ENCODE peak calls at places on chromosomes 7 and 10, in ten cellular contexts. Q is T-cell, W is SK-MEL-5, I is Panc1, E is Kasumi-1, B is astrocyte of the spinal cord, P is WTC11, U is hepatocyte, J is left kidney, C is caudate nucleus. H is an unnamed sample.

GRCh38 chr7:28442540-28443420 is 30.5 kb downstream of the CREB5 start:
- DNase-seq in E (no peak), J (no peak), U (peak), P (no peak), W (no peak), B (no peak), Q (no peak), C (no peak), I (no peak), H (no peak)

GRCh38 chr10:25682203-25682950 is 251.7 kb upstream of the MYO3A start:
- DNase-seq in C (peak), E (no peak), I (no peak), U (peak), J (peak), B (peak), P (peak), W (peak), Q (no peak), H (peak)

GRCh38 chr7:134419085-134419484 is 39.8 kb downstream of the AKR1B1 start:
- DNase-seq in P (no peak), I (no peak), U (no peak), Q (no peak), J (no peak), W (no peak), E (no peak), B (no peak), C (no peak), H (no peak)

GRCh38 chr7:151089893-151090730 is 3.8 kb downstream of the AGAP3 start:
- DNase-seq in Q (no peak), J (peak), C (no peak), U (peak), W (no peak), E (no peak), I (no peak), B (no peak), P (no peak), H (no peak)

GRCh38 chr10:122981066-122981464 is 864 bp downstream of the PSTK start:
- DNase-seq in W (peak), E (peak), C (no peak), B (peak), U (peak), Q (no peak), J (peak), P (no peak), I (peak), H (peak)

GRCh38 chr10:62063795-62064472 is 162.4 kb downstream of the ARID5B start:
- DNase-seq in Q (no peak), B (peak), C (no peak), E (no peak), P (no peak), J (no peak), W (no peak), I (no peak), U (no peak), H (no peak)

GRCh38 chr10:8778713-8779112 is 724.2 kb downstream of the GATA3 start:
- DNase-seq in W (no peak), B (no peak), Q (no peak), U (peak), P (no peak), E (no peak), C (no peak), J (no peak), I (no peak), H (peak)

GRCh38 chr10:62589689-62590088 is 214.8 kb upstream of the ADO start:
- DNase-seq in J (no peak), C (no peak), I (no peak), U (peak), B (no peak), E (no peak), W (no peak), P (no peak), Q (no peak), H (no peak)

GRCh38 chr7:117061751-117062150 is 108.5 kb downstream of the ST7 start:
- DNase-seq in C (no peak), I (no peak), J (no peak), B (peak), P (no peak), Q (no peak), E (no peak), W (no peak), U (no peak), H (no peak)

GRCh38 chr7:127598318-127598717 is 4.8 kb downstream of the FSCN3 start:
- DNase-seq in P (peak), C (no peak), Q (no peak), B (no peak), J (no peak), U (no peak), W (peak), E (no peak), I (no peak), H (peak)

H was measured in GM23338.